ENCODE peak calls at places on chromosome 3, in six cellular contexts. R is Peyer's patch; G is heart left ventricle; O is CD4-positive, alpha-beta T cell; M is IMR-90; L is left lung. I is an unnamed sample.

GRCh38 chr3:152197451-152197850 is 71.3 kb upstream of the MBNL1 start:
- DNase-seq in O (no peak), G (no peak), L (no peak), M (peak), R (no peak), I (no peak)

GRCh38 chr3:37910666-37911400 is 49.2 kb downstream of the CTDSPL start:
- DNase-seq in M (no peak), O (no peak), L (no peak), G (no peak), R (no peak), I (no peak)

GRCh38 chr3:119604878-119605277 is 7.2 kb downstream of the PLA1A start:
- DNase-seq in M (peak), R (no peak), L (no peak), G (no peak), O (no peak), I (peak)

GRCh38 chr3:37526511-37526910 is 335.2 kb upstream of the CTDSPL start:
- DNase-seq in R (no peak), O (no peak), M (peak), L (no peak), G (peak), I (no peak)

GRCh38 chr3:114953215-114953799 is 193.8 kb downstream of the ZBTB20 start:
- DNase-seq in R (no peak), M (no peak), L (no peak), O (no peak), G (no peak), I (no peak)

GRCh38 chr3:119810018-119810435 is 28.1 kb downstream of the NR1I2 start:
- DNase-seq in O (peak), G (peak), M (peak), R (no peak), L (peak), I (peak)

GRCh38 chr3:153595186-153595815 is 433.3 kb downstream of the RAP2B start:
- DNase-seq in G (no peak), M (peak), O (no peak), L (no peak), R (no peak), I (peak)

GRCh38 chr3:69443554-69443953 is 57.7 kb upstream of the FRMD4B start:
- DNase-seq in M (peak), R (no peak), L (no peak), G (no peak), O (no peak), I (no peak)

GRCh38 chr3:58034738-58035511 is 26.7 kb downstream of the FLNB start:
- DNase-seq in R (no peak), L (no peak), M (no peak), O (no peak), G (no peak), I (no peak)

GRCh38 chr3:177035678-177036077 is 161.6 kb downstream of the TBL1XR1 start:
- DNase-seq in R (no peak), O (no peak), M (no peak), G (no peak), L (no peak), I (no peak)

GRCh38 chr3:142896996-142897395 is 8.1 kb upstream of the PCOLCE2 start:
- DNase-seq in L (no peak), M (no peak), R (no peak), O (no peak), G (no peak), I (no peak)

GRCh38 chr3:108180214-108180613 is 42.0 kb downstream of the IFT57 start:
- DNase-seq in L (no peak), G (no peak), O (no peak), R (no peak), M (peak), I (peak)

GRCh38 chr3:45939341-45939771 is 3.9 kb upstream of the CXCR6 start:
- DNase-seq in O (no peak), G (no peak), L (no peak), R (no peak), M (peak), I (no peak)

GRCh38 chr3:45938043-45938435 is 5.2 kb upstream of the CXCR6 start:
- DNase-seq in R (no peak), L (no peak), M (no peak), O (no peak), G (no peak), I (no peak)

GRCh38 chr3:45937206-45938042 is 5.8 kb upstream of the CXCR6 start:
- DNase-seq in M (no peak), L (no peak), O (no peak), R (peak), G (no peak), I (no peak)

GRCh38 chr3:45940004-45940780 is 3.1 kb upstream of the CXCR6 start:
- DNase-seq in R (no peak), G (no peak), L (no peak), O (no peak), M (no peak), I (no peak)

DNA sequence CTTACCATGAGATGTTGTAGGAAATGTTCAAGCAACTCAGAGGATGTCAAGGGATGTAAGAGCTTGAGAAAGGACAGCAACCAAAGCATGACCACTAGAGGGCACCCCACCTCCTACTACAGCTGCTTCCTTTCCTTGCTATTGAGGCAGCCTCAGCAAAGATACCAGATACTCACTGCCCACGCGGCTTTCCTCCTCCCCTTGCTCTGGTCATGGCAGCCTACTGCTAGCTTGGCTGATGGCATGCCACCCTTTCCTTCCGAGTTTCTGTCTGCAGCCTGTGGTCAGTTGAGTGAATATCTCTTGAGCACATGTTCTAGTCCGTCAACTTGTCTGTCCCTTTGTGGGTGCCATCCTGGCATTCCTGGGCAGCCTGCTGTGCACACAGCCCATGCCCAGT is 4.4 kb upstream of the CXCR6 start:
- DNase-seq in O (peak), R (peak), M (peak), L (no peak), G (peak), I (peak)
- TF ChIP-seq CTCF in O (peak), R (peak), M (peak), L (peak), G (peak), I (peak)

GRCh38 chr3:83457516-83457915 is 1501.3 kb upstream of the CADM2 start:
- DNase-seq in G (no peak), M (no peak), L (no peak), O (no peak), R (no peak), I (no peak)
- H3K27ac ChIP-seq in G (no peak), M (no peak), L (no peak), O (no peak), R (no peak), I (no peak)

GRCh38 chr3:98821072-98821471 is 57.9 kb downstream of the ST3GAL6 start:
- DNase-seq in O (no peak), M (no peak), L (no peak), G (no peak), R (no peak), I (no peak)

GRCh38 chr3:98823791-98824190 is 60.7 kb downstream of the ST3GAL6 start:
- DNase-seq in L (no peak), M (peak), G (no peak), O (no peak), R (no peak), I (no peak)

GRCh38 chr3:98826126-98826525 is 63.0 kb downstream of the ST3GAL6 start:
- DNase-seq in L (no peak), G (no peak), O (no peak), R (no peak), M (no peak), I (no peak)

GRCh38 chr3:98827221-98827620 is 64.1 kb downstream of the ST3GAL6 start:
- DNase-seq in R (no peak), O (no peak), L (no peak), G (no peak), M (no peak), I (no peak)

GRCh38 chr3:98824256-98824655 is 61.1 kb downstream of the ST3GAL6 start:
- DNase-seq in O (no peak), G (no peak), L (peak), R (no peak), M (no peak), I (no peak)
- TF ChIP-seq CTCF in O (no peak), G (no peak), L (no peak), R (no peak), M (peak), I (no peak)

GRCh38 chr3:24686764-24687163 is 192.1 kb upstream of the THRB start:
- DNase-seq in O (no peak), L (no peak), G (no peak), R (no peak), M (peak), I (peak)

GRCh38 chr3:24688446-24689148 is 193.9 kb upstream of the THRB start:
- DNase-seq in L (no peak), R (no peak), G (no peak), M (no peak), O (no peak), I (peak)

GRCh38 chr3:24689353-24689752 is 194.7 kb upstream of the THRB start:
- DNase-seq in R (no peak), L (no peak), M (no peak), G (no peak), O (no peak), I (no peak)

GRCh38 chr3:24684506-24685023 is 189.9 kb upstream of the THRB start:
- DNase-seq in M (no peak), L (no peak), G (no peak), O (no peak), R (no peak), I (no peak)

DNA sequence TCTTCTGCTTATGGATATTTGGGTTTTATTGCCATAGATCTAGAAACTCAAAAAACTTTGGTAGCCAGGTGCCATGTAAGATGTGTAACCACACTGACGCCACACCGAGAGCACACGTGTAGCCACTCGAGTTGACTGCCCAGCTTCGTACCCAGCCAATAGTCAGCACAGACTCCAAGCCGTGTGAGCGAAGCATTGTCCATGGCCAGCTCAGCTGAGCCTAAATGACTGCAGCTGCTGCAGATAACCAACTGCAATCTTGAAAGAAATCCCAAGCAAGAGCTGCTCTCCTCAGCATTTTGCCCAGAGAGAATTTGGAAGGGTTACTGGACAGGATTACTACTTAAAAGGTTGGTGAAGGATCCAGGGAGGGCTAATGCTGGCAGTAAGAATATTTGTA is 193.0 kb upstream of the THRB start:
- DNase-seq in L (no peak), G (no peak), M (no peak), O (no peak), R (no peak), I (no peak)
- H3K27ac ChIP-seq in L (no peak), G (no peak), M (no peak), O (no peak), R (no peak), I (no peak)